ENCODE peak calls at places on chromosomes 6 and 20, in eight cellular contexts. Z is IMR-90, I is cardiac fibroblast, X is hepatocyte, L is lower leg skin, C is PC-3, K is stomach, D is neural progenitor cell. P is an unnamed sample.
A peak's percentile ranks its signal among the peaks of the same experiment; 100 is the strongest.

GRCh38 chr20:63377256-63378114 is 16.3 kb upstream of the CHRNA4 start:
- DNase-seq in Z (no peak), I (no peak), X (peak; percentile 33), L (no peak), C (no peak), K (no peak), D (peak; percentile 91), P (no peak)

GRCh38 chr6:170101281-170102035 is 189.4 kb downstream of the DLL1 start:
- DNase-seq in Z (no peak), I (no peak), X (no peak), L (peak; percentile 70), C (no peak), K (peak; percentile 17), D (no peak), P (no peak)

GRCh38 chr6:31139599-31139998 is 733 bp upstream of the PSORS1C2 start:
- DNase-seq in Z (peak; percentile 46), I (no peak), X (no peak), L (no peak), C (peak; percentile 30), K (no peak), D (peak; percentile 59), P (no peak)

GRCh38 chr6:131762984-131763383 is 44.8 kb upstream of the ENPP1 start:
- DNase-seq in Z (peak; percentile 31), I (no peak), X (no peak), L (no peak), C (no peak), K (no peak), D (no peak), P (no peak)

GRCh38 chr6:137313928-137314855 is 95.0 kb upstream of the IFNGR1 start:
- DNase-seq in Z (peak; percentile 64), I (peak; percentile 94), X (peak; percentile 86), L (peak; percentile 93), C (peak; percentile 67), K (peak; percentile 72), D (peak; percentile 87), P (peak; percentile 86)

GRCh38 chr6:135128268-135128914 is 52.7 kb upstream of the MYB start:
- DNase-seq in Z (no peak), I (no peak), X (no peak), L (no peak), C (no peak), K (no peak), D (no peak), P (peak; percentile 81)

GRCh38 chr6:43490523-43490939 is 13.2 kb downstream of the TJAP1 start:
- DNase-seq in Z (no peak), I (no peak), X (no peak), L (no peak), C (no peak), K (no peak), D (no peak), P (no peak)

GRCh38 chr6:154347981-154348380 is 8.6 kb downstream of the IPCEF1 start:
- DNase-seq in Z (peak; percentile 18), I (no peak), X (no peak), L (no peak), C (no peak), K (no peak), D (no peak), P (no peak)

GRCh38 chr20:23283096-23283850 is 67.3 kb upstream of the NXT1 start:
- DNase-seq in Z (no peak), I (no peak), X (no peak), L (peak; percentile 52), C (no peak), K (no peak), D (no peak), P (no peak)

GRCh38 chr6:15479761-15480160 is 183.1 kb downstream of the DTNBP1 start:
- DNase-seq in Z (no peak), I (no peak), X (no peak), L (no peak), C (peak; percentile 90), K (no peak), D (no peak), P (no peak)

GRCh38 chr6:119845161-119845560 is 495.6 kb upstream of the MAN1A1 start:
- DNase-seq in Z (no peak), I (no peak), X (no peak), L (no peak), C (no peak), K (no peak), D (no peak), P (no peak)

GRCh38 chr20:10629946-10630345 is 43.9 kb downstream of the JAG1 start:
- DNase-seq in Z (no peak), I (no peak), X (no peak), L (no peak), C (no peak), K (no peak), D (peak; percentile 87), P (no peak)

GRCh38 chr6:98539669-98540207 is 294.6 kb upstream of the POU3F2 start:
- DNase-seq in Z (no peak), I (no peak), X (no peak), L (no peak), C (peak; percentile 2), K (no peak), D (no peak), P (peak; percentile 16)

GRCh38 chr6:139960676-139961075 is 586.2 kb upstream of the CITED2 start:
- DNase-seq in Z (no peak), I (no peak), X (no peak), L (no peak), C (no peak), K (no peak), D (no peak), P (no peak)

GRCh38 chr6:80527552-80528052 is 421.1 kb downstream of the BCKDHB start:
- DNase-seq in Z (peak; percentile 17), I (no peak), X (peak; percentile 41), L (no peak), C (peak; percentile 86), K (no peak), D (no peak), P (no peak)

GRCh38 chr6:16730720-16731502 is 30.3 kb downstream of the ATXN1 start:
- DNase-seq in Z (no peak), I (no peak), X (no peak), L (no peak), C (no peak), K (no peak), D (no peak), P (no peak)

GRCh38 chr6:3751019-3751729 is at the start of gene PXDC1:
- DNase-seq in Z (no peak), I (no peak), X (peak; percentile 66), L (peak; percentile 92), C (peak; percentile 23), K (no peak), D (peak; percentile 57), P (peak; percentile 32)

GRCh38 chr20:1505871-1506270 is 14.7 kb upstream of the SIRPB2 start:
- DNase-seq in Z (no peak), I (peak; percentile 8), X (no peak), L (no peak), C (peak; percentile 57), K (no peak), D (no peak), P (no peak)
- H3K4me3 ChIP-seq in Z (no peak overlapping the region), I (no peak overlapping the region), X (no peak overlapping the region), L (no peak overlapping the region), C (no peak overlapping the region), K (no peak overlapping the region), D (no peak overlapping the region), P (no peak overlapping the region)

DNA sequence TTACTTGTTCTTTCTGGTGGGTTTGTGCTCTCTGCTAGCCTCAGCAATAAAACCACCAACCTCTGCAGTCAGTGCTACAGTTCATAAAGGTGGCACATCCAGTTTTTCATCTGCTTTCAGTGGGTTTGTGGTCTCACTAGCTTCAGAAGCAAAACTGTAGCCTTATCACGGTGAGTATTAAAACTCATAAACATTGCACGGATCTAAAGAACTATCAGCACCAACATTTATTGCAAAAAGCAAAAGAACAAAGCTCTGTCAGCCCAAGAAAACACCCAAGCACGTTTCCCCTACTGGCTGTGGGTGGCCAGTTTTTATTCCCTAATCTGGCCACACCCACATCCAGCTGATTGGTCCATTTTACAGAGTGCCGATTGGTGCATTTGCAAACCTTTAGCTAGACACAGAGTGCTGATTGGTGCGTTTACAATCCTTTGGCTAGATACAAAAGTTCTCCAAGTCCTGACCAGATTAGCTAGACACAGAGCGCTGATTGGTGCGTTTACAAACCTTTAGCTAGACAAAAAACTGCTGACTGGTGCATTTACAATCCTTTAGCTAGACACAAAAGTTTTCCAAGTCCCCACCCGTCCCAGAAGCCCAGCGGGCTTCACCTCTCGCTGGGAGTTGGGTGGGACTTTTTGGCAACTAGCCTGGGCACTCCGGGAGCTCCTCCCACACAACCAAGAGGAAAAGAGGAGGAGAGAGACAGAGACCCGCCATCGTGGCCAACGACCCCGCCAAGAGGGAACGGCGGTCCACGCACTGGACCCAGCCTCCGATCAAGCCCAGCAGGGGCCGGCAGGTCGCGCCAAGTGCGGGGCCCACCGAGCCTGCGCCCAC is 3.3 kb upstream of the TMEM14C start:
- DNase-seq in Z (no peak), I (peak; percentile 55), X (no peak), L (no peak), C (peak; percentile 62), K (no peak), D (no peak), P (no peak)
- TF ChIP-seq CTCF in Z (no peak), I (no peak), X (no peak), L (no peak), C (no peak), K (no peak), D (no peak), P (no peak)

GRCh38 chr20:4151342-4151741 is 136.0 kb upstream of the RNF24 start:
- DNase-seq in Z (no peak), I (no peak), X (no peak), L (no peak), C (no peak), K (no peak), D (no peak), P (no peak)

GRCh38 chr20:4152696-4153235 is 137.4 kb upstream of the RNF24 start:
- DNase-seq in Z (peak; percentile 64), I (peak; percentile 47), X (no peak), L (no peak), C (peak; percentile 27), K (no peak), D (no peak), P (no peak)

GRCh38 chr20:4147319-4147718 is 132.0 kb upstream of the RNF24 start:
- DNase-seq in Z (no peak), I (no peak), X (peak; percentile 2), L (no peak), C (peak; percentile 16), K (no peak), D (no peak), P (no peak)

GRCh38 chr20:4151991-4152695 is 136.8 kb upstream of the RNF24 start:
- DNase-seq in Z (peak; percentile 78), I (no peak), X (no peak), L (no peak), C (peak; percentile 71), K (no peak), D (no peak), P (no peak)

DNA sequence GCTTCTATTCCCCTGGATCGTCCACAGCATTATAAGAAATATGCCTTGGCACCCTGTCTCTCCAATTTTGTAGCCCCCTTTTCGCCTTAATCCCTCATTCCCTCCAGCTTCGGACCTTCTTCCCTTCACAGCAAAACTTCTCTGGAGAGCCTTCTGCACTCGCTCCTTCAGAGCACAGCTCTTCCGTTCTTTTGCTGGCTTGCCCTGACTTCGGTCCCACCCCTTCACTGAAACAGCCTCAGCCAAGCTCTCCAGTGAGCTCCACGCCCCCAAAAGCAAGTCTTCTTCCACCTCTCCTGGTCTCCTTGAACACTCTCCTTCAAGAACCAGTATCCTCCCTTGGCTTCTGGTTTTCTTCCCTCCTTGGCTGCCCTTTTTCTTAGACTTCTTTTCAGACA is 134.7 kb upstream of the RNF24 start:
- DNase-seq in Z (peak; percentile 64), I (peak; percentile 60), X (peak; percentile 58), L (peak; percentile 70), C (peak; percentile 41), K (no peak), D (no peak), P (no peak)
- H3K4me3 ChIP-seq in Z (peak overlapping the region; percentile 70), I (peak overlapping the region; percentile 78), X (peak overlapping the region; percentile 65), L (no peak overlapping the region), C (peak overlapping the region; percentile 95), K (peak overlapping the region; percentile 81), D (peak overlapping the region; percentile 93), P (no peak overlapping the region)

GRCh38 chr20:2302369-2302768 is 6.6 kb downstream of the TGM3 start:
- DNase-seq in Z (no peak), I (no peak), X (no peak), L (peak; percentile 20), C (no peak), K (no peak), D (no peak), P (no peak)
- TF ChIP-seq CTCF in Z (no peak), I (no peak), X (no peak), L (no peak), C (no peak), K (no peak), D (no peak), P (no peak)

P was measured in GM12865.